ENCODE peak calls at places on chromosomes 16 and 17, in nine cellular contexts. One of them, this sample, is unnamed.

GRCh38 chr17:21249911-21250703 is 3.1 kb downstream of the NATD1 start:
- DNase-seq in transverse colon: no peak
- DNase-seq in Peyer's patch: no peak
- DNase-seq in uterus: no peak
- DNase-seq in heart left ventricle: no peak
- DNase-seq in spleen: no peak
- DNase-seq in stomach: no peak
- DNase-seq in tibial nerve: no peak
- DNase-seq in endothelial cell of umbilical vein: no peak
- DNase-seq in this sample: no peak

GRCh38 chr16:74709477-74709877 is 8.8 kb upstream of the MLKL start:
- DNase-seq in transverse colon: peak
- DNase-seq in Peyer's patch: peak
- DNase-seq in uterus: peak
- DNase-seq in heart left ventricle: peak
- DNase-seq in spleen: peak
- DNase-seq in stomach: peak
- DNase-seq in tibial nerve: peak
- DNase-seq in endothelial cell of umbilical vein: peak
- DNase-seq in this sample: peak

GRCh38 chr16:64434526-64435069 is 687.3 kb downstream of the CDH11 start:
- DNase-seq in transverse colon: no peak
- DNase-seq in Peyer's patch: no peak
- DNase-seq in uterus: no peak
- DNase-seq in heart left ventricle: no peak
- DNase-seq in spleen: no peak
- DNase-seq in stomach: no peak
- DNase-seq in tibial nerve: no peak
- DNase-seq in endothelial cell of umbilical vein: no peak
- DNase-seq in this sample: no peak

GRCh38 chr17:38428643-38429371 is 543 bp downstream of the ARHGAP23 start:
- DNase-seq in transverse colon: peak
- DNase-seq in Peyer's patch: no peak
- DNase-seq in uterus: peak
- DNase-seq in heart left ventricle: peak
- DNase-seq in spleen: peak
- DNase-seq in stomach: peak
- DNase-seq in tibial nerve: no peak
- DNase-seq in endothelial cell of umbilical vein: peak
- DNase-seq in this sample: no peak

GRCh38 chr17:44464037-44464436 is 39.2 kb downstream of the GPATCH8 start:
- DNase-seq in transverse colon: no peak
- DNase-seq in Peyer's patch: no peak
- DNase-seq in uterus: no peak
- DNase-seq in heart left ventricle: no peak
- DNase-seq in spleen: no peak
- DNase-seq in stomach: no peak
- DNase-seq in tibial nerve: no peak
- DNase-seq in endothelial cell of umbilical vein: no peak
- DNase-seq in this sample: no peak

GRCh38 chr16:58020628-58021521 is 4.7 kb upstream of the MMP15 start:
- DNase-seq in transverse colon: peak
- DNase-seq in Peyer's patch: peak
- DNase-seq in uterus: peak
- DNase-seq in heart left ventricle: no peak
- DNase-seq in spleen: peak
- DNase-seq in stomach: peak
- DNase-seq in tibial nerve: peak
- DNase-seq in endothelial cell of umbilical vein: peak
- DNase-seq in this sample: no peak

GRCh38 chr16:87762620-87763019 is 3.2 kb downstream of the KLHDC4 start:
- DNase-seq in transverse colon: peak
- DNase-seq in Peyer's patch: no peak
- DNase-seq in uterus: no peak
- DNase-seq in heart left ventricle: no peak
- DNase-seq in spleen: no peak
- DNase-seq in stomach: no peak
- DNase-seq in tibial nerve: no peak
- DNase-seq in endothelial cell of umbilical vein: no peak
- DNase-seq in this sample: no peak

GRCh38 chr16:30753596-30753995 is 5.4 kb downstream of the PHKG2 start:
- DNase-seq in transverse colon: no peak
- DNase-seq in Peyer's patch: no peak
- DNase-seq in uterus: no peak
- DNase-seq in heart left ventricle: no peak
- DNase-seq in spleen: no peak
- DNase-seq in stomach: no peak
- DNase-seq in tibial nerve: no peak
- DNase-seq in endothelial cell of umbilical vein: no peak
- DNase-seq in this sample: no peak

GRCh38 chr16:81266680-81267095 is 28.2 kb downstream of the BCO1 start:
- DNase-seq in transverse colon: peak
- DNase-seq in Peyer's patch: peak
- DNase-seq in uterus: no peak
- DNase-seq in heart left ventricle: no peak
- DNase-seq in spleen: no peak
- DNase-seq in stomach: peak
- DNase-seq in tibial nerve: no peak
- DNase-seq in endothelial cell of umbilical vein: no peak
- DNase-seq in this sample: no peak

GRCh38 chr16:4467916-4468315 is 6.5 kb downstream of the NMRAL1 start:
- DNase-seq in transverse colon: no peak
- DNase-seq in Peyer's patch: no peak
- DNase-seq in uterus: no peak
- DNase-seq in heart left ventricle: no peak
- DNase-seq in spleen: no peak
- DNase-seq in stomach: no peak
- DNase-seq in tibial nerve: no peak
- DNase-seq in endothelial cell of umbilical vein: no peak
- DNase-seq in this sample: no peak

GRCh38 chr17:57311281-57312216 is 55.2 kb downstream of the MSI2 start:
- DNase-seq in transverse colon: peak
- DNase-seq in Peyer's patch: peak
- DNase-seq in uterus: no peak
- DNase-seq in heart left ventricle: no peak
- DNase-seq in spleen: no peak
- DNase-seq in stomach: peak
- DNase-seq in tibial nerve: no peak
- DNase-seq in endothelial cell of umbilical vein: no peak
- DNase-seq in this sample: no peak

GRCh38 chr16:19307587-19308241 is 22.2 kb downstream of the CLEC19A start:
- DNase-seq in transverse colon: no peak
- DNase-seq in Peyer's patch: no peak
- DNase-seq in uterus: no peak
- DNase-seq in heart left ventricle: no peak
- DNase-seq in spleen: no peak
- DNase-seq in stomach: no peak
- DNase-seq in tibial nerve: no peak
- DNase-seq in endothelial cell of umbilical vein: no peak
- DNase-seq in this sample: no peak

GRCh38 chr17:41873559-41874292 is 8.5 kb upstream of the KLHL11 start:
- DNase-seq in transverse colon: no peak
- DNase-seq in Peyer's patch: no peak
- DNase-seq in uterus: no peak
- DNase-seq in heart left ventricle: no peak
- DNase-seq in spleen: no peak
- DNase-seq in stomach: no peak
- DNase-seq in tibial nerve: no peak
- DNase-seq in endothelial cell of umbilical vein: no peak
- DNase-seq in this sample: no peak

GRCh38 chr17:75694536-75694935 is 26.7 kb upstream of the ITGB4 start:
- DNase-seq in transverse colon: no peak
- DNase-seq in Peyer's patch: no peak
- DNase-seq in uterus: no peak
- DNase-seq in heart left ventricle: no peak
- DNase-seq in spleen: peak
- DNase-seq in stomach: no peak
- DNase-seq in tibial nerve: no peak
- DNase-seq in endothelial cell of umbilical vein: no peak
- DNase-seq in this sample: peak

GRCh38 chr17:75691371-75692290 is 24.5 kb downstream of the SAP30BP start:
- DNase-seq in transverse colon: no peak
- DNase-seq in Peyer's patch: no peak
- DNase-seq in uterus: no peak
- DNase-seq in heart left ventricle: no peak
- DNase-seq in spleen: peak
- DNase-seq in stomach: no peak
- DNase-seq in tibial nerve: no peak
- DNase-seq in endothelial cell of umbilical vein: no peak
- DNase-seq in this sample: no peak

GRCh38 chr17:75693500-75694481 is 26.7 kb downstream of the SAP30BP start:
- DNase-seq in transverse colon: peak
- DNase-seq in Peyer's patch: no peak
- DNase-seq in uterus: peak
- DNase-seq in heart left ventricle: peak
- DNase-seq in spleen: peak
- DNase-seq in stomach: no peak
- DNase-seq in tibial nerve: peak
- DNase-seq in endothelial cell of umbilical vein: peak
- DNase-seq in this sample: no peak

GRCh38 chr17:75695141-75695829 is 26.0 kb upstream of the ITGB4 start:
- DNase-seq in transverse colon: no peak
- DNase-seq in Peyer's patch: no peak
- DNase-seq in uterus: no peak
- DNase-seq in heart left ventricle: no peak
- DNase-seq in spleen: no peak
- DNase-seq in stomach: no peak
- DNase-seq in tibial nerve: no peak
- DNase-seq in endothelial cell of umbilical vein: no peak
- DNase-seq in this sample: no peak

GRCh38 chr17:75692976-75693375 is 25.8 kb downstream of the SAP30BP start:
- DNase-seq in transverse colon: no peak
- DNase-seq in Peyer's patch: no peak
- DNase-seq in uterus: no peak
- DNase-seq in heart left ventricle: no peak
- DNase-seq in spleen: peak
- DNase-seq in stomach: no peak
- DNase-seq in tibial nerve: no peak
- DNase-seq in endothelial cell of umbilical vein: no peak
- DNase-seq in this sample: no peak
- H3K4me3 ChIP-seq in transverse colon: no peak
- H3K4me3 ChIP-seq in Peyer's patch: no peak
- H3K4me3 ChIP-seq in uterus: no peak
- H3K4me3 ChIP-seq in heart left ventricle: no peak
- H3K4me3 ChIP-seq in spleen: no peak
- H3K4me3 ChIP-seq in stomach: no peak
- H3K4me3 ChIP-seq in tibial nerve: no peak
- H3K4me3 ChIP-seq in endothelial cell of umbilical vein: no peak
- H3K4me3 ChIP-seq in this sample: no peak

DNA sequence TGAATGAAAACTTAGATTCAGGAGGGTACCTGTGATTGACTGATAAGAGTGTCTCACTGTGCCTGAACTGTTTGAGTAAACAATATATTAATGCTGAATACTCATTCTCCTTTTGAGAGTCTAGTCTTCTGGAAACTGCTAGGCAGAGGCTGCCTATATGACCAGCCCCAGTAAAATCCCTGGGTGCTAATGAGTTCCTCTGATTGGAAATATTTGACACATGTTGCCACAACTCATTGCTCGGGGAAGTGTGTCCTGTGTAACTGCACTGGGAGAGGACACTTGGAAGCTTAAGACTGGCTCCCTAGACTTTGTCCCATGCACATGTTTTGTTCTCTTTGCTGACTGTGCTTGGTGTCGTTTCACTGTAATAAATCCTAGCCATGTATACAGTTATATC is 108.7 kb upstream of the NACA2 start:
- DNase-seq in transverse colon: no peak
- DNase-seq in Peyer's patch: no peak
- DNase-seq in uterus: no peak
- DNase-seq in heart left ventricle: no peak
- DNase-seq in spleen: no peak
- DNase-seq in stomach: no peak
- DNase-seq in tibial nerve: no peak
- DNase-seq in endothelial cell of umbilical vein: no peak
- DNase-seq in this sample: no peak
- TF ChIP-seq POLR2A in transverse colon: no peak
- TF ChIP-seq POLR2A in Peyer's patch: no peak
- TF ChIP-seq POLR2A in uterus: no peak
- TF ChIP-seq POLR2A in heart left ventricle: no peak
- TF ChIP-seq POLR2A in spleen: no peak
- TF ChIP-seq POLR2A in stomach: no peak
- TF ChIP-seq POLR2A in tibial nerve: no peak
- TF ChIP-seq POLR2A in endothelial cell of umbilical vein: no peak
- TF ChIP-seq POLR2A in this sample: no peak

DNA sequence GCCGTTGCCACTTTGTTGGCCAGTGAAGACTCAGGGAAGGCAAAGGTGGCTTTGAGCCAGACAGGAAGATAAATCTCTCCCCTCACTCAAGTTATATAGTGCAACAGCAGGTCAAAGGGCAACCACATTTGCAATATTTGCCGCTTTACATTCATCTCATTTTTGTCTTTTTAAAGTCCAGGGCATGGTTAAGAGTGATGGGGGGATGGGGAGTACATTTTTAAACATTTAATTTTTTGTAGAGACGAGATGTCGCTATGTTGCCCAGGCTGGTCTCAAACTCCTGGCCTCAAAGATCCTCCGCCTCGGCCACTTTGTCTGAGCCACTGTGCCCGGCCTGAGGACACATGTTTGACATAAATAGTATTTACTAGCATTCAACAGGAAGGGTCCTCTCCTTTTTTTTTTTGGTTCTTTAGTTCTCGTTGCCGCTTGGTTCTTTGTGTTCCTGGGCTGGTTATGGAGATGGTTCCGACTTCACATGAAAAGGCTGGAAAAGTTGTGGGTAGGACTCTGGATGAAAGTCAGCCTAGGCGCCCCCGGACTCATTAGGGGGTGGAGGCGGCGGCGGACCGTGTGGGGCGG is 95.7 kb downstream of the RAB11FIP4 start:
- DNase-seq in transverse colon: no peak
- DNase-seq in Peyer's patch: no peak
- DNase-seq in uterus: no peak
- DNase-seq in heart left ventricle: no peak
- DNase-seq in spleen: no peak
- DNase-seq in stomach: no peak
- DNase-seq in tibial nerve: no peak
- DNase-seq in endothelial cell of umbilical vein: no peak
- DNase-seq in this sample: no peak
- H3K4me3 ChIP-seq in transverse colon: peak
- H3K4me3 ChIP-seq in Peyer's patch: peak
- H3K4me3 ChIP-seq in uterus: peak
- H3K4me3 ChIP-seq in heart left ventricle: peak
- H3K4me3 ChIP-seq in spleen: peak
- H3K4me3 ChIP-seq in stomach: peak
- H3K4me3 ChIP-seq in tibial nerve: peak
- H3K4me3 ChIP-seq in endothelial cell of umbilical vein: no peak
- H3K4me3 ChIP-seq in this sample: peak

DNA sequence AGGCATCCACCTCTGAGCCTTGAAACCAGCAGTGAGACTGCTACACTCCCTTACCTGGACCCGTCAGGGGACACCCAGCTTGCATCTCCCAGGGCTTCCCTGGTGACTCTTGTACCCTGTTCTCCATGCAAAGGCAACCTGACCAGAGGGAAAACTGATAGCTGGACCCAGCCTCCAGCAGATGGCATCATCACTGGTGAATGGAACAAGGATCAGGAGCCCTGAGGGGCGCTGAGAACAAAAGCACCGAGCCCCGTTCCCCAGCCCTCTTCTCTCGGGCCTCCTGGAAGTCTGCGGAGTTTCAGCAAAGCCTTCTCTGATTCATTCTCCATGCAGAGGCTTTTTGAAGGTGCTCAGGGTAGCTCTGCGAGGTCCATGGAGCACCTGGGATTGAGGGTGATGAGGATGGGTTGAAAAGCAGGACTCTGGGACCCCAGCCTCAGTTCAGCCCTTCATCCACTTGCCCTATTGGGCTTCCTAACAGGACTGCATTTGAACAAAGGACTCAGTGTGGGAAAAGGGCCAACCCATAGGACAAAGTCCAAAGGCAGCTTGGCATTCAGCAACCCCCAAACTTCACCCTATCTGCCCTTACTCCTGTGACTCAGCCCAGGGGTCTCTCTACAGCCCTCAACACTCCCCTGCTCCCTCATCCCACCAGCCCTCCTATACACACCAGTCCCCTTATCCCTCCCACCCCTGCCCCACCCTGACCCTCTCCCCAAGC is 45.0 kb upstream of the LHX1 start:
- DNase-seq in transverse colon: no peak
- DNase-seq in Peyer's patch: no peak
- DNase-seq in uterus: no peak
- DNase-seq in heart left ventricle: no peak
- DNase-seq in spleen: no peak
- DNase-seq in stomach: peak
- DNase-seq in tibial nerve: no peak
- DNase-seq in endothelial cell of umbilical vein: no peak
- DNase-seq in this sample: no peak
- TF ChIP-seq POLR2A in transverse colon: no peak
- TF ChIP-seq POLR2A in Peyer's patch: no peak
- TF ChIP-seq POLR2A in uterus: no peak
- TF ChIP-seq POLR2A in heart left ventricle: no peak
- TF ChIP-seq POLR2A in spleen: no peak
- TF ChIP-seq POLR2A in stomach: no peak
- TF ChIP-seq POLR2A in tibial nerve: no peak
- TF ChIP-seq POLR2A in endothelial cell of umbilical vein: no peak
- TF ChIP-seq POLR2A in this sample: no peak